ENCODE peak calls at places on chromosomes 1 and 21, in eight cellular contexts. O is IMR-90; R is suprapubic skin; P is CD8-positive, alpha-beta memory T cell; S is right lobe of liver; C is adrenal gland; J is right atrium auricular region; U is Peyer's patch. Z is an unnamed sample. For H3K4me1, the result is how much of the 10 kb centered on the place peaks cover.

GRCh38 chr1:162538815-162539431 is 22.6 kb upstream of the UAP1 start:
- DNase-seq in O (peak), R (no peak), P (no peak), S (no peak), C (no peak), J (no peak), U (no peak), Z (no peak)

GRCh38 chr1:209134001-209134400 is 449.5 kb upstream of the CAMK1G start:
- DNase-seq in O (no peak), R (no peak), P (no peak), S (no peak), C (no peak), J (no peak), U (no peak), Z (no peak)

GRCh38 chr1:41882496-41882895 is 36.2 kb downstream of the HIVEP3 start:
- DNase-seq in O (peak), R (no peak), P (no peak), S (no peak), C (no peak), J (no peak), U (no peak), Z (no peak)

GRCh38 chr1:8816831-8817412 is 518 bp downstream of the RERE start:
- DNase-seq in O (no peak), R (no peak), P (peak), S (peak), C (peak), J (no peak), U (peak), Z (peak)

GRCh38 chr1:146036241-146036989 is 14.9 kb upstream of the HJV start:
- DNase-seq in O (no peak), R (no peak), P (no peak), S (no peak), C (no peak), J (no peak), U (no peak), Z (no peak)

GRCh38 chr1:165342588-165342987 is 13.9 kb downstream of the LMX1A start:
- DNase-seq in O (no peak), R (no peak), P (no peak), S (no peak), C (no peak), J (no peak), U (no peak), Z (no peak)

GRCh38 chr1:226741009-226741408 is 1.9 kb upstream of the ITPKB start:
- DNase-seq in O (no peak), R (no peak), P (no peak), S (no peak), C (no peak), J (no peak), U (peak), Z (no peak)

GRCh38 chr1:228059536-228060457 is 22.7 kb upstream of the ARF1 start:
- DNase-seq in O (no peak), R (peak), P (peak), S (no peak), C (no peak), J (no peak), U (peak), Z (peak)

GRCh38 chr1:159992161-159992560 is 38.1 kb upstream of the SLAMF9 start:
- DNase-seq in O (no peak), R (no peak), P (no peak), S (no peak), C (no peak), J (no peak), U (no peak), Z (no peak)

GRCh38 chr1:241485145-241485544 is 34.4 kb downstream of the FH start:
- DNase-seq in O (no peak), R (no peak), P (no peak), S (no peak), C (no peak), J (no peak), U (no peak), Z (no peak)

GRCh38 chr1:4611708-4612349 is 42.6 kb upstream of the AJAP1 start:
- DNase-seq in O (no peak), R (no peak), P (no peak), S (no peak), C (no peak), J (no peak), U (no peak), Z (no peak)

GRCh38 chr1:31394628-31395193 is 18.3 kb upstream of the SERINC2 start:
- DNase-seq in O (peak), R (peak), P (peak), S (peak), C (peak), J (peak), U (peak), Z (peak)

GRCh38 chr1:3675436-3675835 is 23.1 kb downstream of the TP73 start:
- DNase-seq in O (no peak), R (no peak), P (no peak), S (peak), C (no peak), J (no peak), U (no peak), Z (no peak)

GRCh38 chr1:91501527-91501859 is 842 bp downstream of the CDC7 start:
- DNase-seq in O (peak), R (no peak), P (no peak), S (no peak), C (no peak), J (no peak), U (no peak), Z (no peak)

GRCh38 chr1:76336951-76337371 is 262.4 kb downstream of the ST6GALNAC3 start:
- DNase-seq in O (peak), R (no peak), P (no peak), S (no peak), C (peak), J (no peak), U (no peak), Z (peak)

GRCh38 chr1:19047373-19047772 is 90.9 kb upstream of the IFFO2 start:
- DNase-seq in O (no peak), R (no peak), P (no peak), S (peak), C (no peak), J (no peak), U (no peak), Z (no peak)

GRCh38 chr1:241356519-241357365 is at the start of gene RGS7:
- DNase-seq in O (peak), R (no peak), P (no peak), S (peak), C (peak), J (no peak), U (no peak), Z (peak)

GRCh38 chr21:31612889-31613785 is 46.4 kb upstream of the SOD1 start:
- DNase-seq in O (peak), R (no peak), P (no peak), S (no peak), C (no peak), J (no peak), U (no peak), Z (no peak)

GRCh38 chr1:219323426-219323825 is 149.7 kb downstream of the LYPLAL1 start:
- DNase-seq in O (peak), R (no peak), P (no peak), S (no peak), C (no peak), J (no peak), U (no peak), Z (no peak)

GRCh38 chr21:33799378-33800090 is 116.1 kb downstream of the ATP5PO start:
- DNase-seq in O (no peak), R (no peak), P (no peak), S (peak), C (no peak), J (peak), U (no peak), Z (no peak)

GRCh38 chr1:248828845-248829244 is 3.1 kb upstream of the SH3BP5L start:
- DNase-seq in O (peak), R (no peak), P (no peak), S (no peak), C (peak), J (no peak), U (no peak), Z (no peak)

GRCh38 chr1:224177356-224177999 is 5.6 kb upstream of the DEGS1 start:
- DNase-seq in O (no peak), R (no peak), P (no peak), S (no peak), C (no peak), J (no peak), U (no peak), Z (no peak)

GRCh38 chr1:82483146-82483545 is 682.4 kb downstream of the ADGRL2 start:
- DNase-seq in O (no peak), R (no peak), P (no peak), S (no peak), C (no peak), J (no peak), U (no peak), Z (no peak)

GRCh38 chr1:15546641-15547040 is 20.0 kb downstream of the DNAJC16 start:
- DNase-seq in O (no peak), R (no peak), P (no peak), S (no peak), C (no peak), J (no peak), U (no peak), Z (no peak)

GRCh38 chr1:203536981-203537455 is 43.1 kb downstream of the OPTC start:
- DNase-seq in O (peak), R (no peak), P (no peak), S (peak), C (no peak), J (no peak), U (peak), Z (no peak)

GRCh38 chr21:45120975-45121374 is 46.6 kb downstream of the ADARB1 start:
- DNase-seq in O (no peak), R (no peak), P (no peak), S (no peak), C (no peak), J (no peak), U (no peak), Z (no peak)

GRCh38 chr21:45117314-45117713 is 42.9 kb downstream of the ADARB1 start:
- DNase-seq in O (no peak), R (no peak), P (no peak), S (no peak), C (no peak), J (no peak), U (no peak), Z (no peak)

GRCh38 chr21:45119812-45120211 is 45.4 kb downstream of the ADARB1 start:
- DNase-seq in O (no peak), R (no peak), P (no peak), S (no peak), C (no peak), J (no peak), U (no peak), Z (no peak)

GRCh38 chr21:45116066-45116465 is 41.7 kb downstream of the ADARB1 start:
- DNase-seq in O (no peak), R (no peak), P (no peak), S (no peak), C (no peak), J (no peak), U (no peak), Z (no peak)

GRCh38 chr21:45118099-45118498 is 43.7 kb downstream of the ADARB1 start:
- DNase-seq in O (no peak), R (no peak), P (no peak), S (no peak), C (no peak), J (no peak), U (no peak), Z (no peak)
- H3K27ac ChIP-seq in O (no peak), R (no peak), P (no peak), S (no peak), C (no peak), J (no peak), U (no peak), Z (no peak)

GRCh38 chr21:14058566-14058965 is 152.2 kb downstream of the LIPI start:
- DNase-seq in O (no peak), R (no peak), P (no peak), S (no peak), C (no peak), J (no peak), U (no peak), Z (peak)

GRCh38 chr21:14070049-14070893 is 140.5 kb downstream of the LIPI start:
- DNase-seq in O (no peak), R (no peak), P (no peak), S (no peak), C (peak), J (peak), U (no peak), Z (no peak)

GRCh38 chr21:14064296-14064645 is 146.5 kb downstream of the LIPI start:
- DNase-seq in O (peak), R (no peak), P (no peak), S (no peak), C (no peak), J (peak), U (no peak), Z (peak)
- H3K4me3 ChIP-seq in O (peak), R (no peak), P (no peak), S (no peak), C (no peak), J (no peak), U (no peak), Z (no peak)

GRCh38 chr1:234521802-234522185 is 42.8 kb upstream of the TARBP1 start:
- DNase-seq in O (no peak), R (peak), P (no peak), S (no peak), C (no peak), J (no peak), U (no peak), Z (no peak)

GRCh38 chr1:234518876-234519275 is 39.9 kb upstream of the TARBP1 start:
- DNase-seq in O (no peak), R (no peak), P (no peak), S (no peak), C (no peak), J (no peak), U (no peak), Z (no peak)

GRCh38 chr1:234517087-234517802 is 38.3 kb upstream of the TARBP1 start:
- DNase-seq in O (no peak), R (no peak), P (no peak), S (no peak), C (no peak), J (no peak), U (no peak), Z (no peak)

GRCh38 chr1:234520908-234521801 is 42.2 kb upstream of the TARBP1 start:
- DNase-seq in O (no peak), R (peak), P (no peak), S (no peak), C (no peak), J (no peak), U (no peak), Z (no peak)

DNA sequence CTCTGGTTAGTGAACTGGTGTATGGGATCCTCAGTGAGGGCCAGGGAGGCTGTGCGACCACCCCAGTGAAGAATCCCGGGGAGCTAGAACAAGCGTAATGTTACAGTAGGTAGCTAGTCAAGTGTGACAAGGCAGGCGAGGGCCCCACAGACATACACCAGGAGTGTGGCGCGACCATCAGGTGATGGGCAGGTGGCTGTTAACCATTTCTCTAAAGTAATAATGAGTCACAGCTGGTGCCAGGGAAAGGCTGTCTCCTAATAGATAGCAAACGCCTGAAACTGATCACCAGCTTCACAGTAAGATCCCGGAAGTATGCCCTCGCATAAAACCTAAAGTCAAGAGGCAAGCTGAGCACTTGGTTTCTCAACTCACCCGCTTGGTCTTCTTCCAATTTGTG is 40.5 kb upstream of the TARBP1 start:
- DNase-seq in O (no peak), R (peak), P (no peak), S (no peak), C (no peak), J (no peak), U (no peak), Z (no peak)
- H3K4me1 ChIP-seq in O (under half), R (under half), P (under half), S (under half), C (under half), J (under half), U (under half), Z (half or more)

DNA sequence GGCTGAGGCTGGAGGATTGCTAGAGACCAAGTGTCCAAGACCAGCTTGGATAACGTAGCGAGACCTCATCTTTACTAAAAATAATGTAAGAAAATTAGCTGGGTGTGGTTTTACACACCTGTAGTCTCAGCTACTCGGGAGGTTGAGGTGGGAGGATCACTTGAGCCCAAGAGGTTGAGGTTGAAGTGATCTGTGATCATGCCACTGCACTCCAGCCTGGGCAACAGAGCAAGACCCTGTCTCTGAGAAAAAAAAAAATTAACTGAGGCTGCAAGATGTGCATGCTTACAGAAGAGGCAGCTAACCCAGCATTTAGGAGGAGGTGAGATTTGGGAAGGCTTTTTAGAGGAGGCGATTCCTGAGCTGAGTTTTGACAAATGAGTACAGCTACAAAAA is 9.5 kb downstream of the AK4 start:
- DNase-seq in O (no peak), R (no peak), P (no peak), S (no peak), C (no peak), J (no peak), U (no peak), Z (no peak)
- H3K27ac ChIP-seq in O (no peak), R (no peak), P (no peak), S (peak), C (no peak), J (no peak), U (no peak), Z (no peak)